ENCODE peak calls at places on chromosomes 11 and 22, in seven cellular contexts. H is stimulated activated CD8-positive, alpha-beta memory T cell treated with anti-CD3 and anti-CD28 coated beads, Interleukin-7, amount 100 ng/mL, for 4 hours; U is memory B cell; N is NK-92 treated with Interleukin-12 subunit alpha and Interleukin-12 subunit beta, amount 100 ng/mL, for 24 hours; V is iris pigment epithelial cell; G is LoVo; C is coronary artery. D is an unnamed sample.

GRCh38 chr11:79506734-79507344 is 66.0 kb upstream of the TENM4 start:
- DNase-seq in H (no peak), U (no peak), N (no peak), V (no peak), G (no peak), C (no peak), D (no peak)

GRCh38 chr22:50198624-50199017 is 2.2 kb upstream of the SELENOO start:
- DNase-seq in H (no peak), U (no peak), N (no peak), V (no peak), G (no peak), C (no peak), D (no peak)

GRCh38 chr11:76044750-76045320 is 161.5 kb downstream of the WNT11 start:
- DNase-seq in H (no peak), U (no peak), N (no peak), V (no peak), G (no peak), C (no peak), D (no peak)

GRCh38 chr22:43001271-43002197 is 13.4 kb downstream of the PACSIN2 start:
- DNase-seq in H (no peak), U (no peak), N (peak), V (peak), G (no peak), C (no peak), D (no peak)

GRCh38 chr22:22881116-22882032 is 6.2 kb upstream of the IGLL5 start:
- DNase-seq in H (no peak), U (no peak), N (no peak), V (no peak), G (no peak), C (no peak), D (no peak)

GRCh38 chr11:46117842-46118241 is 3.4 kb downstream of the PHF21A start:
- DNase-seq in H (no peak), U (no peak), N (no peak), V (no peak), G (no peak), C (no peak), D (no peak)

GRCh38 chr11:121129362-121130340 is 28.6 kb downstream of the TECTA start:
- DNase-seq in H (no peak), U (no peak), N (no peak), V (no peak), G (peak), C (no peak), D (no peak)

GRCh38 chr22:50544078-50544745 is 1.5 kb upstream of the KLHDC7B start:
- DNase-seq in H (peak), U (peak), N (peak), V (peak), G (peak), C (no peak), D (no peak)

GRCh38 chr11:123268118-123268517 is 73.1 kb upstream of the CLMP start:
- DNase-seq in H (no peak), U (no peak), N (no peak), V (no peak), G (no peak), C (no peak), D (no peak)

GRCh38 chr22:32574957-32575893 is 100.6 kb downstream of the FBXO7 start:
- DNase-seq in H (peak), U (no peak), N (no peak), V (no peak), G (no peak), C (peak), D (no peak)

GRCh38 chr22:19812910-19813309 is 41.8 kb downstream of the GNB1L start:
- DNase-seq in H (no peak), U (no peak), N (no peak), V (no peak), G (no peak), C (peak), D (no peak)

GRCh38 chr11:2912498-2912897 is 16.7 kb downstream of the PHLDA2 start:
- DNase-seq in H (peak), U (no peak), N (no peak), V (peak), G (peak), C (no peak), D (peak)

GRCh38 chr11:74085542-74085892 is 76.6 kb upstream of the UCP3 start:
- DNase-seq in H (no peak), U (no peak), N (no peak), V (peak), G (no peak), C (no peak), D (no peak)

GRCh38 chr22:36384766-36385400 is 2.9 kb downstream of the MYH9 start:
- DNase-seq in H (no peak), U (peak), N (peak), V (no peak), G (no peak), C (no peak), D (no peak)

GRCh38 chr11:90134420-90135003 is at the start of gene NAALAD2:
- DNase-seq in H (no peak), U (no peak), N (no peak), V (peak), G (no peak), C (no peak), D (peak)

GRCh38 chr11:63961608-63962412 is 12.6 kb upstream of the COX8A start:
- DNase-seq in H (peak), U (no peak), N (peak), V (no peak), G (no peak), C (no peak), D (no peak)

GRCh38 chr11:125370561-125371389 is 125.3 kb downstream of the FEZ1 start:
- DNase-seq in H (no peak), U (no peak), N (no peak), V (no peak), G (no peak), C (no peak), D (no peak)

GRCh38 chr11:83663446-83663845 is 377.3 kb upstream of the CCDC90B start:
- DNase-seq in H (no peak), U (no peak), N (no peak), V (peak), G (no peak), C (no peak), D (no peak)

GRCh38 chr11:47980093-47980906 is at the start of gene PTPRJ:
- DNase-seq in H (peak), U (peak), N (peak), V (peak), G (peak), C (no peak), D (peak)

GRCh38 chr11:134468796-134469195 is 56.8 kb upstream of the B3GAT1 start:
- DNase-seq in H (no peak), U (no peak), N (no peak), V (no peak), G (no peak), C (no peak), D (no peak)

GRCh38 chr22:44758354-44758969 is 6.1 kb downstream of the ARHGAP8 start:
- DNase-seq in H (no peak), U (no peak), N (no peak), V (peak), G (peak), C (no peak), D (peak)

GRCh38 chr11:61994981-61995380 is 27.5 kb upstream of the FTH1 start:
- DNase-seq in H (no peak), U (no peak), N (no peak), V (no peak), G (no peak), C (no peak), D (no peak)

GRCh38 chr11:94746721-94747120 is 21.4 kb upstream of the AMOTL1 start:
- DNase-seq in H (no peak), U (no peak), N (no peak), V (no peak), G (peak), C (no peak), D (no peak)

GRCh38 chr11:7889985-7890384 is 41.1 kb downstream of the OR10A6 start:
- DNase-seq in H (no peak), U (no peak), N (no peak), V (no peak), G (no peak), C (no peak), D (no peak)

GRCh38 chr22:35863432-35863831 is 145.8 kb downstream of the APOL5 start:
- DNase-seq in H (no peak), U (no peak), N (no peak), V (no peak), G (no peak), C (no peak), D (peak)

GRCh38 chr11:134503104-134503503 is 91.1 kb upstream of the B3GAT1 start:
- DNase-seq in H (no peak), U (no peak), N (no peak), V (no peak), G (no peak), C (no peak), D (no peak)

GRCh38 chr22:20567371-20567847 is 60.0 kb downstream of the MED15 start:
- DNase-seq in H (no peak), U (no peak), N (no peak), V (peak), G (no peak), C (no peak), D (peak)

GRCh38 chr22:48939441-48940265 is 888.0 kb downstream of the BRD1 start:
- DNase-seq in H (no peak), U (no peak), N (no peak), V (no peak), G (no peak), C (peak), D (no peak)

GRCh38 chr11:119751281-119752060 is 22.5 kb upstream of the NECTIN1 start:
- DNase-seq in H (no peak), U (peak), N (no peak), V (no peak), G (no peak), C (no peak), D (no peak)

GRCh38 chr11:35178862-35179261 is 39.9 kb downstream of the CD44 start:
- DNase-seq in H (no peak), U (no peak), N (no peak), V (peak), G (no peak), C (no peak), D (no peak)

GRCh38 chr11:7546324-7546791 is 32.6 kb downstream of the PPFIBP2 start:
- DNase-seq in H (no peak), U (no peak), N (no peak), V (no peak), G (no peak), C (peak), D (no peak)